ENCODE peak calls at places on chromosomes 13 and 19, in nine cellular contexts. L, V, B, P, N, X, F, W and E are unnamed samples.

GRCh38 chr19:4064073-4064550 is 2.6 kb downstream of the ZBTB7A start:
- DNase-seq in L (no peak), V (no peak), B (peak), P (no peak), N (peak), X (peak), F (no peak), W (peak), E (no peak)

GRCh38 chr13:63025741-63026140 is 1610.1 kb upstream of the PCDH20 start:
- DNase-seq in L (no peak), V (no peak), B (no peak), P (no peak), N (no peak), X (no peak), F (no peak), W (no peak), E (no peak)

GRCh38 chr19:3367572-3368440 is 1.4 kb downstream of the NFIC start:
- DNase-seq in L (no peak), V (no peak), B (no peak), P (no peak), N (no peak), X (no peak), F (no peak), W (no peak), E (no peak)

GRCh38 chr19:41420101-41420880 is 6.9 kb downstream of the B3GNT8 start:
- DNase-seq in L (no peak), V (no peak), B (no peak), P (no peak), N (no peak), X (no peak), F (no peak), W (no peak), E (no peak)

GRCh38 chr19:56476671-56477428 is at the start of gene ZNF667:
- DNase-seq in L (no peak), V (peak), B (peak), P (peak), N (peak), X (no peak), F (no peak), W (peak), E (peak)

GRCh38 chr13:67859904-67860303 is 629.8 kb upstream of the PCDH9 start:
- DNase-seq in L (no peak), V (no peak), B (no peak), P (no peak), N (no peak), X (no peak), F (no peak), W (no peak), E (no peak)

GRCh38 chr13:50627111-50627510 is 216.4 kb downstream of the DLEU7 start:
- DNase-seq in L (no peak), V (no peak), B (no peak), P (no peak), N (peak), X (no peak), F (no peak), W (no peak), E (no peak)

GRCh38 chr13:73765651-73766384 is 368.4 kb downstream of the KLF12 start:
- DNase-seq in L (peak), V (no peak), B (peak), P (peak), N (peak), X (peak), F (peak), W (peak), E (peak)

GRCh38 chr19:57338798-57339378 is 12.2 kb upstream of the ZNF304 start:
- DNase-seq in L (no peak), V (no peak), B (no peak), P (no peak), N (no peak), X (no peak), F (no peak), W (no peak), E (no peak)

GRCh38 chr19:47471733-47472457 is at the start of gene SLC8A2:
- DNase-seq in L (peak), V (peak), B (peak), P (peak), N (peak), X (peak), F (peak), W (peak), E (no peak)

GRCh38 chr19:17302391-17303166 is 646 bp downstream of the ABHD8 start:
- DNase-seq in L (no peak), V (no peak), B (no peak), P (no peak), N (no peak), X (no peak), F (no peak), W (peak), E (peak)

GRCh38 chr19:48918801-48919247 is 14.7 kb upstream of the DHDH start:
- DNase-seq in L (no peak), V (no peak), B (peak), P (no peak), N (no peak), X (no peak), F (no peak), W (no peak), E (no peak)

GRCh38 chr19:38308006-38308766 is 4.1 kb downstream of the C19orf33 start:
- DNase-seq in L (no peak), V (no peak), B (no peak), P (no peak), N (no peak), X (no peak), F (no peak), W (no peak), E (no peak)

GRCh38 chr13:42880241-42880640 is 98.9 kb downstream of the FAM216B start:
- DNase-seq in L (no peak), V (no peak), B (no peak), P (no peak), N (peak), X (no peak), F (no peak), W (no peak), E (no peak)

GRCh38 chr13:83056269-83056668 is 826.0 kb downstream of the SLITRK1 start:
- DNase-seq in L (no peak), V (no peak), B (no peak), P (no peak), N (no peak), X (no peak), F (no peak), W (no peak), E (no peak)

GRCh38 chr19:55563261-55563690 is 17.4 kb downstream of the ZNF579 start:
- DNase-seq in L (no peak), V (no peak), B (no peak), P (no peak), N (peak), X (peak), F (no peak), W (no peak), E (no peak)

GRCh38 chr19:35048911-35049411 is 7.4 kb downstream of the HPN start:
- DNase-seq in L (no peak), V (no peak), B (no peak), P (no peak), N (no peak), X (peak), F (peak), W (peak), E (no peak)

GRCh38 chr13:34523401-34523800 is 418.7 kb upstream of the NBEA start:
- DNase-seq in L (no peak), V (no peak), B (no peak), P (no peak), N (no peak), X (no peak), F (no peak), W (no peak), E (no peak)

GRCh38 chr19:53394522-53394973 is 401 bp upstream of the ZNF765 start:
- DNase-seq in L (no peak), V (peak), B (no peak), P (no peak), N (peak), X (peak), F (no peak), W (peak), E (no peak)

GRCh38 chr13:105982219-105982618 is 553.2 kb downstream of the EFNB2 start:
- DNase-seq in L (no peak), V (no peak), B (no peak), P (no peak), N (no peak), X (no peak), F (no peak), W (no peak), E (no peak)

GRCh38 chr13:75744127-75744526 is 108.0 kb downstream of the LMO7 start:
- DNase-seq in L (no peak), V (no peak), B (no peak), P (no peak), N (no peak), X (no peak), F (no peak), W (no peak), E (no peak)

GRCh38 chr13:42477588-42478190 is 96.3 kb upstream of the TNFSF11 start:
- DNase-seq in L (no peak), V (no peak), B (no peak), P (no peak), N (peak), X (no peak), F (no peak), W (no peak), E (no peak)

GRCh38 chr19:8069116-8069973 is 16.8 kb downstream of the CCL25 start:
- DNase-seq in L (no peak), V (no peak), B (no peak), P (peak), N (no peak), X (no peak), F (peak), W (peak), E (no peak)

GRCh38 chr19:4046362-4046691 is 20.4 kb downstream of the ZBTB7A start:
- DNase-seq in L (no peak), V (no peak), B (no peak), P (no peak), N (no peak), X (no peak), F (no peak), W (no peak), E (no peak)

GRCh38 chr13:85806553-85807175 is 7.4 kb upstream of the SLITRK6 start:
- DNase-seq in L (no peak), V (no peak), B (no peak), P (no peak), N (peak), X (no peak), F (peak), W (no peak), E (no peak)

GRCh38 chr13:21243843-21244184 is 67.4 kb downstream of the MRPL57 start:
- DNase-seq in L (no peak), V (no peak), B (no peak), P (no peak), N (no peak), X (no peak), F (no peak), W (no peak), E (no peak)

GRCh38 chr13:30750036-30750435 is 14.7 kb downstream of the ALOX5AP start:
- DNase-seq in L (no peak), V (no peak), B (no peak), P (no peak), N (no peak), X (no peak), F (no peak), W (no peak), E (no peak)

GRCh38 chr19:42468273-42468796 is 25.6 kb upstream of the CXCL17 start:
- DNase-seq in L (no peak), V (peak), B (no peak), P (no peak), N (peak), X (no peak), F (no peak), W (no peak), E (no peak)

GRCh38 chr13:30125422-30126073 is 181.8 kb downstream of the KATNAL1 start:
- DNase-seq in L (no peak), V (peak), B (no peak), P (no peak), N (peak), X (no peak), F (peak), W (no peak), E (no peak)

GRCh38 chr13:113981201-113981605 is 7.3 kb upstream of the C13orf46 start:
- DNase-seq in L (no peak), V (no peak), B (no peak), P (no peak), N (no peak), X (no peak), F (peak), W (no peak), E (no peak)